ENCODE peak calls at places on chromosomes 6 and 20, in ten cellular contexts. One of them, this sample, is unnamed.

GRCh38 chr6:7052441-7052936 is 55.3 kb upstream of the RREB1 start:
- DNase-seq in breast epithelium: no peak
- DNase-seq in A549: no peak
- DNase-seq in lower leg skin: no peak
- DNase-seq in uterus: peak
- DNase-seq in transverse colon: peak
- DNase-seq in endothelial cell of umbilical vein: no peak
- DNase-seq in IMR-90: peak
- DNase-seq in stomach: peak
- DNase-seq in right lobe of liver: peak
- DNase-seq in this sample: peak

GRCh38 chr6:103507052-103507451 is 1352.7 kb downstream of the HACE1 start:
- DNase-seq in breast epithelium: no peak
- DNase-seq in A549: no peak
- DNase-seq in lower leg skin: no peak
- DNase-seq in uterus: no peak
- DNase-seq in transverse colon: no peak
- DNase-seq in endothelial cell of umbilical vein: no peak
- DNase-seq in IMR-90: no peak
- DNase-seq in stomach: no peak
- DNase-seq in right lobe of liver: no peak
- DNase-seq in this sample: no peak

GRCh38 chr20:21111416-21111815 is 5.3 kb upstream of the LINC00237 start:
- DNase-seq in breast epithelium: no peak
- DNase-seq in A549: no peak
- DNase-seq in lower leg skin: no peak
- DNase-seq in uterus: no peak
- DNase-seq in transverse colon: no peak
- DNase-seq in endothelial cell of umbilical vein: no peak
- DNase-seq in IMR-90: no peak
- DNase-seq in stomach: no peak
- DNase-seq in right lobe of liver: no peak
- DNase-seq in this sample: no peak

GRCh38 chr20:52959125-52959524 is 13.0 kb upstream of the TSHZ2 start:
- DNase-seq in breast epithelium: no peak
- DNase-seq in A549: no peak
- DNase-seq in lower leg skin: no peak
- DNase-seq in uterus: no peak
- DNase-seq in transverse colon: no peak
- DNase-seq in endothelial cell of umbilical vein: no peak
- DNase-seq in IMR-90: no peak
- DNase-seq in stomach: no peak
- DNase-seq in right lobe of liver: no peak
- DNase-seq in this sample: no peak

GRCh38 chr6:107161521-107161920 is 46.2 kb upstream of the BEND3 start:
- DNase-seq in breast epithelium: no peak
- DNase-seq in A549: no peak
- DNase-seq in lower leg skin: no peak
- DNase-seq in uterus: no peak
- DNase-seq in transverse colon: no peak
- DNase-seq in endothelial cell of umbilical vein: no peak
- DNase-seq in IMR-90: no peak
- DNase-seq in stomach: no peak
- DNase-seq in right lobe of liver: no peak
- DNase-seq in this sample: no peak

GRCh38 chr6:19153270-19153980 is 683.7 kb upstream of the ID4 start:
- DNase-seq in breast epithelium: peak
- DNase-seq in A549: no peak
- DNase-seq in lower leg skin: no peak
- DNase-seq in uterus: no peak
- DNase-seq in transverse colon: no peak
- DNase-seq in endothelial cell of umbilical vein: no peak
- DNase-seq in IMR-90: no peak
- DNase-seq in stomach: no peak
- DNase-seq in right lobe of liver: no peak
- DNase-seq in this sample: no peak

GRCh38 chr6:155121699-155122098 is 126.6 kb downstream of the TIAM2 start:
- DNase-seq in breast epithelium: no peak
- DNase-seq in A549: no peak
- DNase-seq in lower leg skin: peak
- DNase-seq in uterus: peak
- DNase-seq in transverse colon: no peak
- DNase-seq in endothelial cell of umbilical vein: no peak
- DNase-seq in IMR-90: no peak
- DNase-seq in stomach: no peak
- DNase-seq in right lobe of liver: no peak
- DNase-seq in this sample: no peak

GRCh38 chr6:10779076-10779475 is 31.5 kb downstream of the TMEM14B start:
- DNase-seq in breast epithelium: no peak
- DNase-seq in A549: no peak
- DNase-seq in lower leg skin: no peak
- DNase-seq in uterus: no peak
- DNase-seq in transverse colon: no peak
- DNase-seq in endothelial cell of umbilical vein: no peak
- DNase-seq in IMR-90: no peak
- DNase-seq in stomach: no peak
- DNase-seq in right lobe of liver: no peak
- DNase-seq in this sample: no peak

GRCh38 chr20:36461600-36462439 is 79.5 kb upstream of the MYL9 start:
- DNase-seq in breast epithelium: peak
- DNase-seq in A549: no peak
- DNase-seq in lower leg skin: peak
- DNase-seq in uterus: peak
- DNase-seq in transverse colon: peak
- DNase-seq in endothelial cell of umbilical vein: peak
- DNase-seq in IMR-90: peak
- DNase-seq in stomach: peak
- DNase-seq in right lobe of liver: peak
- DNase-seq in this sample: peak

GRCh38 chr6:133396225-133396624 is 155.1 kb downstream of the EYA4 start:
- DNase-seq in breast epithelium: no peak
- DNase-seq in A549: no peak
- DNase-seq in lower leg skin: no peak
- DNase-seq in uterus: no peak
- DNase-seq in transverse colon: no peak
- DNase-seq in endothelial cell of umbilical vein: no peak
- DNase-seq in IMR-90: no peak
- DNase-seq in stomach: no peak
- DNase-seq in right lobe of liver: no peak
- DNase-seq in this sample: peak

GRCh38 chr6:100731411-100731810 is 149.7 kb downstream of the ASCC3 start:
- DNase-seq in breast epithelium: no peak
- DNase-seq in A549: no peak
- DNase-seq in lower leg skin: no peak
- DNase-seq in uterus: no peak
- DNase-seq in transverse colon: no peak
- DNase-seq in endothelial cell of umbilical vein: no peak
- DNase-seq in IMR-90: no peak
- DNase-seq in stomach: no peak
- DNase-seq in right lobe of liver: no peak
- DNase-seq in this sample: no peak

GRCh38 chr20:53608071-53608455 is 14.4 kb upstream of the ZNF217 start:
- DNase-seq in breast epithelium: no peak
- DNase-seq in A549: no peak
- DNase-seq in lower leg skin: peak
- DNase-seq in uterus: no peak
- DNase-seq in transverse colon: no peak
- DNase-seq in endothelial cell of umbilical vein: no peak
- DNase-seq in IMR-90: no peak
- DNase-seq in stomach: peak
- DNase-seq in right lobe of liver: no peak
- DNase-seq in this sample: no peak

GRCh38 chr6:168080397-168081077 is 1.5 kb upstream of the FRMD1 start:
- DNase-seq in breast epithelium: no peak
- DNase-seq in A549: no peak
- DNase-seq in lower leg skin: no peak
- DNase-seq in uterus: no peak
- DNase-seq in transverse colon: no peak
- DNase-seq in endothelial cell of umbilical vein: no peak
- DNase-seq in IMR-90: no peak
- DNase-seq in stomach: no peak
- DNase-seq in right lobe of liver: no peak
- DNase-seq in this sample: no peak

DNA sequence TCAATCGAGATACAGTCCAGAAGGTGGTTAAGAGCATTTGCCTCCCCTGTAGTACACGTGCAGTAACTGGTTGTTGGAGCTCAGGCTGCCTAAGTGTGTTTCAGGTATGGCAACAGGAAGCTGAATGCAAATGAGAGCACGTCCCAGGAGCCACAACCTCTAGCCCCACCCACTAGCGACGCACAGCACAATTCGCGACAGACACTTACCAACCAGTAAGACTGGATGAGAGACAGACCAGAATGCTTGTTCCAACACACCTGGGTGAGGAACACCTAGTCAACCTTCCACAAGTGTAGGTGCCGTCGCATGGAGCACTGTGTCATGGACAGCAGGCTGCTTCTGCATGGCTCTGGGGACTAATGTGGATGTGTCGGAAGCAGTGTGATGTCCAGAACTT is 7.2 kb upstream of the SERPINB1 start:
- DNase-seq in breast epithelium: no peak
- DNase-seq in A549: no peak
- DNase-seq in lower leg skin: no peak
- DNase-seq in uterus: no peak
- DNase-seq in transverse colon: peak
- DNase-seq in endothelial cell of umbilical vein: no peak
- DNase-seq in IMR-90: no peak
- DNase-seq in stomach: peak
- DNase-seq in right lobe of liver: no peak
- DNase-seq in this sample: no peak
- TF ChIP-seq POLR2A in breast epithelium: no peak
- TF ChIP-seq POLR2A in A549: no peak
- TF ChIP-seq POLR2A in lower leg skin: no peak
- TF ChIP-seq POLR2A in uterus: no peak
- TF ChIP-seq POLR2A in transverse colon: no peak
- TF ChIP-seq POLR2A in endothelial cell of umbilical vein: no peak
- TF ChIP-seq POLR2A in IMR-90: no peak
- TF ChIP-seq POLR2A in stomach: no peak
- TF ChIP-seq POLR2A in right lobe of liver: no peak
- TF ChIP-seq POLR2A in this sample: no peak

DNA sequence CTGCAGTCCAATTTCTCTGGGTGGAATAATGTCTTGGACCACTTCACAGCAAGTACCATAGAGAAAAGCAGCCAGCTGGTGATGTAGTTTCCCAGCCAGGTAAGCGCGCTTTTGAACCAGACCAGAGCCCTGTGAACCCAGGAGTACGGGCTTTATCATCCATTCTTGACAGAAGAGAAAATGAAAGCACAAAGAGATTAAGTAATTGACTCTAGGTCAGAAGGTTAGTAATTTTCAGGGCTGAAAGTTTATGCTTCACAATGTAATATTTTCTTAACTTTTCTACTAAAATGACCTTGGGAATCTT is 7.1 kb upstream of the UST start:
- DNase-seq in breast epithelium: no peak
- DNase-seq in A549: no peak
- DNase-seq in lower leg skin: no peak
- DNase-seq in uterus: no peak
- DNase-seq in transverse colon: no peak
- DNase-seq in endothelial cell of umbilical vein: no peak
- DNase-seq in IMR-90: no peak
- DNase-seq in stomach: no peak
- DNase-seq in right lobe of liver: no peak
- DNase-seq in this sample: no peak
- TF ChIP-seq POLR2A in breast epithelium: no peak
- TF ChIP-seq POLR2A in A549: no peak
- TF ChIP-seq POLR2A in lower leg skin: no peak
- TF ChIP-seq POLR2A in uterus: no peak
- TF ChIP-seq POLR2A in transverse colon: no peak
- TF ChIP-seq POLR2A in endothelial cell of umbilical vein: no peak
- TF ChIP-seq POLR2A in IMR-90: no peak
- TF ChIP-seq POLR2A in stomach: no peak
- TF ChIP-seq POLR2A in right lobe of liver: no peak
- TF ChIP-seq POLR2A in this sample: no peak

DNA sequence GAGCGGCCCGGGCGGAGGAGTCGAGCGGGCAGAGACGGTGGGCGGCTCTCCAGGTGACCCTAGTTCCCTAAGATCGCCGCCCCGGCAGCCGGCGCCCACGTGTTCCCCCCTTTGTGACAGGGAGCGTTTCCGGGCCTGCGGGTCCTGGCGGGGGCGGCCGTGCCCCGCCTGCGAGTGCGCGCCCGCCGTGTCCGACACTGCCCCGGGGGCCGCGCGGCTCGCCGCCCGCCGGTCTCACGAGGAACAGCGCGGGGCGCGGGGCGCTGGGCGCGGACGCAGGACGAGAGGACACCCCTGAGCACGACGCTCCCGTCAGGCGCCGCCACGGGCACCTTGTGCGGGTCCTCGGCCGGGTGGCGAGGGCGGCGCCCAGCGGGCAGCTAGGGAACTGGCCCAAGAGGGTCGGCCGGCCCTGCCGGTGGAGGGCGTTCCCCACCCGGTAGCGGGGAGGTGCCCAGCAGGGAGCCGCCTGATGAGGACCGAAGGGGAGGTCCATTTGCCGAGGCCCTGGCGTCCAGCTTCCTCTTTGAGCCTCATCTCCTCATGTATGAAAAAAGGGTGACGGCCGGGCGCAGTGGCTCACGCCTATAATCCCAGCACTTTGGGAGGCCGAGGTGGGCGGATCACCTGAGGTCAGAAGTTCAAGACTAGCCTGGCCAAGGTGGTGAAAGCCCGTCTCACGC is at the start of gene VARS1:
- DNase-seq in breast epithelium: peak
- DNase-seq in A549: peak
- DNase-seq in lower leg skin: peak
- DNase-seq in uterus: peak
- DNase-seq in transverse colon: peak
- DNase-seq in endothelial cell of umbilical vein: peak
- DNase-seq in IMR-90: peak
- DNase-seq in stomach: peak
- DNase-seq in right lobe of liver: peak
- DNase-seq in this sample: peak
- TF ChIP-seq POLR2A in breast epithelium: no peak
- TF ChIP-seq POLR2A in A549: no peak
- TF ChIP-seq POLR2A in lower leg skin: no peak
- TF ChIP-seq POLR2A in uterus: peak
- TF ChIP-seq POLR2A in transverse colon: peak
- TF ChIP-seq POLR2A in endothelial cell of umbilical vein: no peak
- TF ChIP-seq POLR2A in IMR-90: peak
- TF ChIP-seq POLR2A in stomach: no peak
- TF ChIP-seq POLR2A in right lobe of liver: peak
- TF ChIP-seq POLR2A in this sample: peak

DNA sequence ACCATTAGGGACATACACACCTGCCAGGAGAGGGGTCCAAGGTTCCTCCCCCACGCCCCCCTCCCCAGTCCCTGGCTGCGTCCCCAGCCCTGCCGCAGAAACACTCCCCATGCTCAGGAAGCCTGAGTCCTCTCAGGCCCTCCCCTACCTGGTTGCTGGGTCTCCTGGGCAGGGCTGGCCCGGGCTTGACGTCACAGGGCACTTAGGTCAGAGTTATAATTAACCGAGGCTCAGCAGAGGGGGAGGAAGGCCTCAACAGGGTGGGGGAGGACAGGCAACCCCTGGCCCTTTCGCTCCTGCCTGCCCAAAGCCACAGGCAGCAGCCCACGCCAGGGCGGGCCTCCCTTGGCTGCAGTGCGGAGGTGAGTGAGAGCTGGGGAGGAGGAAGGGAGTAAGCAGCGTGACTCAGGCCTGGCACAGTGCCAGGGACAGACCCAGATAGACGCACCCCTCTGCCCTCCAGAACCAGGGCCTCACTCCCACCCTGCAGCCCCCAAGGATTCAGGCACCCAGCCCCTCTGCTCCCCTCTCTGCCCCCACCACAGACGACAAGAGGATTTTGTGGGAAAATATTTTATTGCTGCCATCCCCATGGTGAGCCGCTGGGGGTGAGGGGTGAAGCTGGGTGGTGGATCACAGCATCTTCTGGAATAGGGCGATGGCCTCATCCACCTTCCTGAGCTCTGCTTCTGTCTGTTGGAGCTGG is at the start of gene VWA7:
- DNase-seq in breast epithelium: peak
- DNase-seq in A549: peak
- DNase-seq in lower leg skin: peak
- DNase-seq in uterus: peak
- DNase-seq in transverse colon: peak
- DNase-seq in endothelial cell of umbilical vein: peak
- DNase-seq in IMR-90: peak
- DNase-seq in stomach: peak
- DNase-seq in right lobe of liver: peak
- DNase-seq in this sample: peak
- TF ChIP-seq POLR2A in breast epithelium: no peak
- TF ChIP-seq POLR2A in A549: no peak
- TF ChIP-seq POLR2A in lower leg skin: no peak
- TF ChIP-seq POLR2A in uterus: no peak
- TF ChIP-seq POLR2A in transverse colon: peak
- TF ChIP-seq POLR2A in endothelial cell of umbilical vein: no peak
- TF ChIP-seq POLR2A in IMR-90: no peak
- TF ChIP-seq POLR2A in stomach: no peak
- TF ChIP-seq POLR2A in right lobe of liver: peak
- TF ChIP-seq POLR2A in this sample: peak

This sample was measured in erythroblast.